ENCODE peak calls at places on chromosomes 12 and 14, in six cellular contexts. A is AG04450; H is amygdala; O is activated T-helper 9 cell treated with anti-CD3 and anti-CD28 coated beads, Interleukin-2, amount 50 U/mL, for 16 hours; N is hippocampal formation; L is KBM-7. Y is an unnamed sample.

GRCh38 chr12:87756111-87756510 is 273.1 kb downstream of the C12orf50 start:
- DNase-seq in A (peak), H (no peak), O (no peak), N (no peak), L (no peak), Y (no peak)

GRCh38 chr14:73180385-73180805 is 44.1 kb downstream of the PSEN1 start:
- DNase-seq in A (peak), H (no peak), O (no peak), N (no peak), L (no peak), Y (no peak)

GRCh38 chr12:110141389-110141788 is 17.2 kb downstream of the IFT81 start:
- DNase-seq in A (peak), H (no peak), O (no peak), N (no peak), L (no peak), Y (no peak)

GRCh38 chr14:26330982-26331381 is 266.9 kb downstream of the NOVA1 start:
- DNase-seq in A (no peak), H (no peak), O (no peak), N (no peak), L (no peak), Y (no peak)

GRCh38 chr12:53131844-53132243 is 28.6 kb downstream of the SOAT2 start:
- DNase-seq in A (no peak), H (no peak), O (no peak), N (no peak), L (no peak), Y (no peak)

GRCh38 chr14:70810621-70811020 is 1.3 kb upstream of the MAP3K9 start:
- DNase-seq in A (no peak), H (no peak), O (no peak), N (no peak), L (no peak), Y (no peak)

GRCh38 chr14:68476965-68477455 is 315.9 kb downstream of the ZFP36L1 start:
- DNase-seq in A (no peak), H (no peak), O (no peak), N (no peak), L (no peak), Y (no peak)

GRCh38 chr12:11321980-11322379 is 11.7 kb upstream of the PRB4 start:
- DNase-seq in A (no peak), H (no peak), O (no peak), N (no peak), L (no peak), Y (no peak)

Y was measured in HCT116.